ENCODE peak calls at places on chromosomes 16 and 17, in four cellular contexts. J is EL, X is HuH-7.5, S is tibial artery. V is an unnamed sample.

GRCh38 chr17:42891539-42892152 is 9.0 kb upstream of the G6PC1 start:
- DNase-seq in J (no peak), X (peak), S (peak), V (peak)

GRCh38 chr17:47161988-47162622 is 27.0 kb downstream of the CDC27 start:
- DNase-seq in J (no peak), X (no peak), S (no peak), V (no peak)

GRCh38 chr17:72357764-72358365 is 237.0 kb downstream of the SOX9 start:
- DNase-seq in J (peak), X (no peak), S (no peak), V (no peak)

GRCh38 chr17:59666235-59666634 is 41.0 kb downstream of the PTRH2 start:
- DNase-seq in J (no peak), X (no peak), S (no peak), V (no peak)

GRCh38 chr17:12730931-12731521 is 58.3 kb upstream of the ARHGAP44 start:
- DNase-seq in J (peak), X (no peak), S (peak), V (no peak)

GRCh38 chr17:49277638-49278037 is 47.1 kb upstream of the PHOSPHO1 start:
- DNase-seq in J (no peak), X (no peak), S (no peak), V (no peak)

GRCh38 chr17:2435181-2435741 is 34.4 kb upstream of the MNT start:
- DNase-seq in J (no peak), X (no peak), S (no peak), V (no peak)

GRCh38 chr17:60506312-60506711 is 19.7 kb downstream of the APPBP2 start:
- DNase-seq in J (peak), X (no peak), S (no peak), V (no peak)

GRCh38 chr16:1485847-1486496 is 2.8 kb downstream of the PTX4 start:
- DNase-seq in J (no peak), X (no peak), S (no peak), V (no peak)

GRCh38 chr17:79371984-79372383 is 238.9 kb downstream of the RBFOX3 start:
- DNase-seq in J (no peak), X (no peak), S (no peak), V (no peak)

GRCh38 chr17:16328997-16329396 is 24.3 kb downstream of the CENPV start:
- DNase-seq in J (no peak), X (no peak), S (no peak), V (no peak)

GRCh38 chr17:40547079-40547784 is 18.0 kb downstream of the CCR7 start:
- DNase-seq in J (no peak), X (no peak), S (peak), V (no peak)

GRCh38 chr16:70432304-70432799 is 6.5 kb downstream of the ST3GAL2 start:
- DNase-seq in J (no peak), X (no peak), S (no peak), V (no peak)

GRCh38 chr16:89116341-89117238 is 22.9 kb downstream of the ACSF3 start:
- DNase-seq in J (no peak), X (no peak), S (no peak), V (peak)

GRCh38 chr17:79808763-79809529 is 12.1 kb upstream of the CBX8 start:
- DNase-seq in J (peak), X (no peak), S (no peak), V (no peak)

GRCh38 chr17:74467221-74467951 is 952 bp downstream of the CD300A start:
- DNase-seq in J (no peak), X (no peak), S (no peak), V (no peak)

GRCh38 chr17:8675306-8675705 is 44.8 kb upstream of the MYH10 start:
- DNase-seq in J (no peak), X (no peak), S (no peak), V (no peak)

GRCh38 chr17:28347261-28347891 is 10.0 kb downstream of the POLDIP2 start:
- DNase-seq in J (peak), X (no peak), S (no peak), V (peak)

GRCh38 chr16:56269276-56269675 is 78.0 kb downstream of the GNAO1 start:
- DNase-seq in J (no peak), X (no peak), S (no peak), V (no peak)

GRCh38 chr17:62701706-62702085 is 74.2 kb downstream of the MRC2 start:
- DNase-seq in J (no peak), X (no peak), S (no peak), V (no peak)

GRCh38 chr17:83145358-83145738 is 65.9 kb downstream of the METRNL start:
- DNase-seq in J (no peak), X (no peak), S (no peak), V (no peak)

GRCh38 chr16:68707341-68708152 is 29.5 kb upstream of the CDH1 start:
- DNase-seq in J (peak), X (peak), S (no peak), V (no peak)

GRCh38 chr17:10318540-10318939 is 54.3 kb downstream of the MYH13 start:
- DNase-seq in J (no peak), X (no peak), S (no peak), V (no peak)

GRCh38 chr16:964696-965395 is 5.9 kb downstream of the LMF1 start:
- DNase-seq in J (peak), X (no peak), S (no peak), V (no peak)

GRCh38 chr16:4682616-4683254 is 10.6 kb upstream of the NUDT16L1 start:
- DNase-seq in J (no peak), X (peak), S (no peak), V (peak)

GRCh38 chr17:74215332-74215727 is 2.0 kb downstream of the TTYH2 start:
- DNase-seq in J (no peak), X (no peak), S (no peak), V (no peak)

GRCh38 chr17:4492762-4493561 is 5.7 kb upstream of the SPNS2 start:
- DNase-seq in J (peak), X (peak), S (no peak), V (peak)